ENCODE peak calls at places on chromosomes 1 and 21, in four cellular contexts. U is A549, V is K562, Z is H1. G is an unnamed sample.

GRCh38 chr1:166925791-166926483 is 49.4 kb downstream of the ILDR2 start:
- DNase-seq in U (no peak), V (no peak), Z (no peak), G (peak)

GRCh38 chr1:171226757-171227370 is 21.4 kb upstream of the FMO1 start:
- DNase-seq in U (peak), V (peak), Z (no peak), G (peak)

GRCh38 chr1:67018574-67018973 is 35.4 kb downstream of the SLC35D1 start:
- DNase-seq in U (no peak), V (no peak), Z (no peak), G (no peak)

GRCh38 chr1:938088-938683 is 14.5 kb downstream of the SAMD11 start:
- DNase-seq in U (peak), V (peak), Z (no peak), G (peak)

GRCh38 chr1:204457665-204458064 is 36.9 kb downstream of the PIK3C2B start:
- DNase-seq in U (no peak), V (no peak), Z (no peak), G (no peak)

GRCh38 chr1:230698130-230698529 is 15.8 kb downstream of the AGT start:
- DNase-seq in U (no peak), V (no peak), Z (no peak), G (no peak)

GRCh38 chr21:42969193-42969600 is 5.2 kb upstream of the PKNOX1 start:
- DNase-seq in U (no peak), V (peak), Z (no peak), G (no peak)

GRCh38 chr1:232571523-232571922 is 58.4 kb downstream of the SIPA1L2 start:
- DNase-seq in U (peak), V (no peak), Z (no peak), G (no peak)

GRCh38 chr21:29305561-29305960 is 6.8 kb downstream of the BACH1 start:
- DNase-seq in U (no peak), V (no peak), Z (no peak), G (peak)

GRCh38 chr1:95034506-95034905 is 38.2 kb downstream of the ALG14 start:
- DNase-seq in U (no peak), V (no peak), Z (no peak), G (no peak)

GRCh38 chr1:203325004-203325417 is 19.7 kb downstream of the BTG2 start:
- DNase-seq in U (no peak), V (no peak), Z (peak), G (no peak)

GRCh38 chr1:39127513-39127912 is 77.0 kb upstream of the MACF1 start:
- DNase-seq in U (peak), V (peak), Z (no peak), G (peak)

GRCh38 chr21:33198346-33199135 is 31.2 kb upstream of the IFNAR2 start:
- DNase-seq in U (no peak), V (no peak), Z (no peak), G (no peak)

GRCh38 chr1:170063109-170063826 is 11.2 kb downstream of the KIFAP3 start:
- DNase-seq in U (peak), V (no peak), Z (no peak), G (peak)

GRCh38 chr1:111213412-111213811 is 13.0 kb upstream of the DENND2D start:
- DNase-seq in U (no peak), V (no peak), Z (no peak), G (no peak)

GRCh38 chr1:62688687-62689085 is 500 bp upstream of the DOCK7 start:
- DNase-seq in U (no peak), V (no peak), Z (no peak), G (peak)

GRCh38 chr1:172356620-172357019 is 63.9 kb upstream of the C1orf105 start:
- DNase-seq in U (peak), V (no peak), Z (no peak), G (no peak)

GRCh38 chr21:37531402-37532042 is 164.9 kb downstream of the DYRK1A start:
- DNase-seq in U (no peak), V (no peak), Z (no peak), G (no peak)

GRCh38 chr1:218642033-218642954 is 297.2 kb downstream of the TGFB2 start:
- DNase-seq in U (no peak), V (no peak), Z (no peak), G (no peak)

GRCh38 chr1:235317179-235317578 is 10.8 kb downstream of the ARID4B start:
- DNase-seq in U (no peak), V (no peak), Z (no peak), G (no peak)

GRCh38 chr1:42944207-42944928 is 14.3 kb downstream of the SLC2A1 start:
- DNase-seq in U (no peak), V (no peak), Z (no peak), G (no peak)

GRCh38 chr1:38730511-38731397 is 128.8 kb downstream of the RRAGC start:
- DNase-seq in U (no peak), V (no peak), Z (no peak), G (no peak)

GRCh38 chr1:191963781-191964455 is 194.3 kb upstream of the RGS18 start:
- DNase-seq in U (no peak), V (no peak), Z (no peak), G (no peak)

GRCh38 chr1:160779662-160780397 is 16.1 kb upstream of the LY9 start:
- DNase-seq in U (peak), V (peak), Z (peak), G (peak)

GRCh38 chr1:160778976-160779375 is 17.0 kb upstream of the LY9 start:
- DNase-seq in U (no peak), V (no peak), Z (no peak), G (no peak)

GRCh38 chr1:160776178-160776577 is 19.8 kb upstream of the LY9 start:
- DNase-seq in U (no peak), V (no peak), Z (no peak), G (no peak)

GRCh38 chr1:160774886-160775719 is 20.9 kb upstream of the LY9 start:
- DNase-seq in U (no peak), V (no peak), Z (no peak), G (no peak)

DNA sequence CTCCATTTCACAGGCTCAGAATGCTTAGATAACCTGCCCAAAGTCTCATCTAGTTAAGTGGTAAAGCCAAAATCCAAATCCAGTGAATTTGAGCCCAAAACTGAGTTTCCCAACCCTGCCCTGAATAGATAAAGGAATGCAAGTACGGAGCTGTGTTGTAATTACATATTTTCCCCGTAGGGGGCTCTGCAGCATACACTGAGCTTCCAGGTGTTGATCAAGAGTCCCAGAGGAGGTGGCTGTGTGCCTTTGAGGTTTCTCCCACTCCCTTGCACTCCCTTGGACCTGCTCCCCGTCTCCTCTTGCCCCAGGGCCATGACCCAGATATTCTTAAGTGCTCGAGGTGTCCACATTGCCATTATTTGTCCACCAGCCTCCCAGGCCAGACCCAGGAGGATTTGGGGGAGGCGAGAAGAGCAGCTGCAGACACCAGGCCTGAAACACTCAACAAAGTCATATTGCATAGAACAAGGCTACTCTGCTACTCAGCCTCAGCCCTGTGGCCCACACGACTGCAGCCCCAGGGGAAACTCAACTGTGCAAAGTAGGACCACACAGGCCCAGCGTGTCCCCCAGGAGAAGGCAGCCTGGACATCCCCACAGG is 18.4 kb upstream of the LY9 start:
- DNase-seq in U (peak), V (peak), Z (peak), G (peak)
- TF ChIP-seq PHF8 in U (no peak), V (no peak), Z (no peak), G (no peak)

GRCh38 chr1:12314328-12314903 is 84.6 kb downstream of the VPS13D start:
- DNase-seq in U (peak), V (no peak), Z (no peak), G (peak)

GRCh38 chr1:12305377-12305776 is 75.5 kb downstream of the VPS13D start:
- DNase-seq in U (no peak), V (no peak), Z (peak), G (no peak)

GRCh38 chr1:12315126-12315525 is 85.3 kb downstream of the VPS13D start:
- DNase-seq in U (no peak), V (no peak), Z (no peak), G (no peak)

DNA sequence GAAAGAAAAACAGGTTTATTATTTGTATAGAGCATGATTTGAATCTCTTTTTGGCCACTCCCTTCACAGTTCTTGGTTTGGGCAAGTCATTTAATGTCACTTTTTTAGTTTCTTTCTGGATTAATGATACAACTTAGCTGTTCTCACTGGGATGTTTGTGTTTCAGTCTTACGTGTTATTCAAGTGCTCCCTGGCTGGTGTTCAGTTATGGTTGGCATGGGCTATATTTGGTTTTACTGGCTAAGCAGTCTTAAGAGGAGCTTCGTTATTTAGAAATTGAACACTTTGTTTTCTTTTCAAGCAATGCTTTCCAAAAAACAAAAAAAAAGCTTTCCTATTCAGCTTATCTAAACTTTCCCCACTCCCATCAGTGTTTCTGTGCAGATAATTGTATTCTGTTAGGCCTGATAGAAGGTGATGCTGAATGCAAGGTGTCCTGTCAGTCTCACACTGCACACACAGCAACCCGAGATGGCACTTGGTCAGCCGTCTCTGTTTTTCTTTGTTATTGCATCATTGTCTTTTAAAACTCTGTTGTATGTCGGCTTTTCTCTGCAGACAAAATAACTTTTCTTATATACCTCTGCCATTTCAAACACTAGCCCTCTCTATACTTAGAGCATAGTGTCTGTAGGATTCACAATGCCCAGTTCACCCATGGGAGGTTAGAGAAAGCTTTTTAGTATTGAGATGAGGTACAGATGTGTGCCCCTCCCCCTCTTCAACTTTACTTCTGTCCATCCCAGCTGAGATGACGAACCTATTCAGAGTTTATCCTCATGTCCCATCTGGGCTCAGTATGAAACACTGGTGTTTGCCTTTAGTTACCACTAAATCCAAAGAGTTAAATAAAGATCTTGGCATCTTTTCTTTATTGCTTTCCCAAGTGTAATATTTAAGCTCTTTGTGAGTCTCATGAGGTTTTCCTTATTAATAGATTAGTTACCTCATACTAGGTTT is 80.2 kb downstream of the VPS13D start:
- DNase-seq in U (no peak), V (no peak), Z (no peak), G (no peak)
- H3K27ac ChIP-seq in U (no peak), V (no peak), Z (no peak), G (no peak)

GRCh38 chr1:211607752-211608478 is 29.0 kb upstream of the SLC30A1 start:
- DNase-seq in U (no peak), V (no peak), Z (no peak), G (no peak)

GRCh38 chr1:211605613-211606326 is 26.8 kb upstream of the SLC30A1 start:
- DNase-seq in U (no peak), V (no peak), Z (no peak), G (no peak)

GRCh38 chr1:211606327-211606913 is 27.5 kb upstream of the SLC30A1 start:
- DNase-seq in U (no peak), V (peak), Z (no peak), G (peak)

GRCh38 chr1:211605034-211605433 is 26.1 kb upstream of the SLC30A1 start:
- DNase-seq in U (no peak), V (no peak), Z (no peak), G (no peak)

DNA sequence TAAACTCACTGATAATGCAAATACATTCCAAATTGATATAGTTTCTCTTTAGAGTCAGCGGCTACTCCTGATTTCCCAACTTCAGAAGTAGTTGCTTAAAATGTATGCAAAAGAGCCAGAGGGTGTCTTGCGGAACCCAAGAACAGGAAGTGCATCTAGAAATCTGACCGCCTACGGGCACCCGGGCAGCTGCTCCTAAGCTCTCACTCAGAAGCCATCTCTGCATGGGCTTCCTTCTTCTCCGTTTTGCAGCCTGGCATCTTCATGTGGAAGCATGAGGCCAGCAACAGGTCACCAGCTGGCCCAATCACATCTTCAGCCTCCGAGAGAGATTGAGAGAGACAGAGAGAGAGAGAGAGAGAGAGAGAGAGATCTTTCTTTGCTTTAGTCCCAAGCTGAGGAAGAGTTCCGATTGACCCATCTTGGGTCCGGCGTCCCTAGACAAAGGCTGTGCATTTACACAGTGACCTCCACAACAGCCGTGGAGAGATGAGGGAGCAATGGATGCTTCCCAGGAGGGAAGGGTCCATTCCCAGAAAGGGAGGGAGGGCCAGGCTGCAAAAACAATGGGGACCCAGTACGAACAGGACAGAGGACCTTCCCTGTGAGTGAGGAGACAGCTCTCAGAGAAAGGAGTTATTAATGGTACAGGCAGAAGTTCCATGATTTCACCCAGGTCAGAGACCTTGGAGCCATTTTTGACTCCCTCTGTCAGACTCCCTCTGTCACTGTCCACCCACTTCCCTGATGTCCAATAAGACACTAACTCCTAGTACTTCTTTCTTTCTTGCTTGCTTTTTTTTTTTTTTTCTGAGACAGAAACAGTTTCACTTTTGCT is 28.2 kb upstream of the SLC30A1 start:
- DNase-seq in U (no peak), V (peak), Z (no peak), G (no peak)
- TF ChIP-seq PHF8 in U (no peak), V (peak), Z (no peak), G (no peak)

GRCh38 chr21:39599191-39599966 is 13.4 kb upstream of the B3GALT5 start:
- DNase-seq in U (no peak), V (no peak), Z (no peak), G (no peak)
- H3K27ac ChIP-seq in U (no peak), V (no peak), Z (no peak), G (no peak)

GRCh38 chr1:3501856-3502665 is 47.6 kb downstream of the ARHGEF16 start:
- DNase-seq in U (peak), V (peak), Z (peak), G (peak)
- TF ChIP-seq PHF8 in U (no peak), V (no peak), Z (no peak), G (no peak)

DNA sequence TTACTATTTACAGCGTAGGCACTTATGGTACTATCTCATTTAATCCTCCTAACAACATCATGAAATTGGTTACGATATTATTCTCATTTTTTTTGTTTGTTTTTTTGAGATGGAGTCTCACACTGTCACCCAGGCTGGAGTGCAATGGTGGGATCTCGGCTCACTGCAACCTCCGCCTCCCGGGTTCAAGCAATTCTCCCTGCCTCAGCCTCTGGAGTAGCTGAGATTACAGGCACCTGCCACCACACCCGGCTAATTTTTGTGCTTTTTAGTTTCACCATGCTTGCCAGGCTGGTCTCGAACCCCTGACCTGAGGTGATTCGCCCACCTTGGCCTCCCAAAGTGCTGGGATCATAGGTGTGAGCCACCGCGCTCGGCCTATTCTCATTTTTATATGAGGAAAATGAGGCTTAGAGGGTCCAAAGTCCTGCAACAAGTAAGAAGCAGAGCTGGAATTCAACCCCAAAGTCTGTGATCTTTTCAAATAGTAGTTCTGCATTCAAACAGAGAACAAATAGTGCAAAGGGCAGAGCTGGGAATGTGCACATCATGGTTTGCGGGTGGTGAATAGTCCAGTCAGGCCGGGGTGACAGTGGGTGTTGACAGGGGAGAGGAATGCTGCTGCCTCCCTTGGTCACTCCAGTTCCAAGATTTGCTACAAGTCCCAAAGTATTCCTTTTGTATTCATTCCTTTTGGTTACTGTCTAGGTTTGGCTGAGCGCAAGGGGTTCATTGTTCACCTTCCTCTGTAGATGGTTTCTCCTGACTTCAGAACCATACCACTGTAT is 4.6 kb downstream of the PRUNE1 start:
- DNase-seq in U (no peak), V (no peak), Z (no peak), G (peak)
- H3K27ac ChIP-seq in U (no peak), V (peak), Z (no peak), G (peak)

DNA sequence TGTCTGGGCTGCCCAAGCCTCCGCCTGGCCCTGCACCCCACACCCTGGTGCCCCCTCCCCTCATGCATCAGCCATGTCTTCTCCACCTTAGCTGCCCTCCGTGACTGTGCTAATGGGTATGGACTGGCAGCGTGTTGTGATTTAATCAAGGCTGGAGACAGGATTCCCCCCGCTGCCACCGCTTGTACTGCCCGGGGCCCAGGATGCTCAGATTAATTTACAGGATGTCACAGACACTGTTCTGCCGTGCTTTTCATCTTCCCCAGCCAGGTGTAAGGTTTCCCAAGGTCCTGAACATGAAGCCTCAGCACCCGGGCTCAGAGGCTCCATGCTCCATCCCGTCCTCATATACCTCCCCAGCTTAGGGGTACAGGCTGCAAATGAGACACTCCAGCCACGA is 66.3 kb downstream of the TAS1R2 start:
- DNase-seq in U (no peak), V (no peak), Z (no peak), G (no peak)
- TF ChIP-seq PHF8 in U (no peak), V (no peak), Z (no peak), G (no peak)

DNA sequence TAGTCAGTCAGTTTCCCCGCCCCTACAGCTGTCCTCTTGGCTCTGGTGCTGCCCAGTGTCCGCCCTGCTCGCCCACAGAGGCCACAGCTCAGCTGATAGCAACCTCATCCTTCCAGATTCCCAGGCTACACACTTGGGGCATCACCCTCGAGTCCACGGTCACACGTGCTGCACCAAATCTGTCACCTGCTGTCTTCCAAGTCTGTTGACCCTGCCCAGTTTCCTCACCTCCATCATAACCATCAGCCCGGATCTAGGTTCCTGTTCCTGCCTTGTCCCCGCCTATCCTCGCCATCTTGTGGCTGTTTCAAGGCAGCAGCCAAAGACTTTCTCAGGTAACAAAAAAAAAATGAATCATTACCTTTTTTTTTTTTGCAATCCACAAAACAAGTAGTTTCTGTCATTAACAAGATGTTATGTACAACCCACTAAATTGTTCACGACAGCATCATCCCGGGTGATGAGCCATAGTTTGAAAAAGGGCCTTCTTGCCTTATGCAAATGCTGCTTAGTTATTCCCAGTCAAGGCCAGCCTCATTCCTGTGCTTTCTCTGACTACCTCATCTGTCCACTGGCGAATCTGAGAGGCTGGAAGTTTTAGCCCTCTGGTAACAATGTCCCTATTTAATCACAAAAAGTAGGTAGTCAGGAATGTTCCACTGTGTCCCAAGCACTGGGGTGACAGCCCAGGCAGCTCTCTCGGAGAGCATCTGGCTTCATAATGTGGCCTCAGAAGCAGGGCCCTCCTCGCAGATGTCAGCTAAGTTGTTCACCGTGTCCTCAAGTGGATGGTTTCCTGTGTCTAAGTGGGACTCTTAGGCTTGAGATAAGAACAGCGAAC is 4.9 kb upstream of the MIIP start:
- DNase-seq in U (peak), V (peak), Z (no peak), G (no peak)
- H3K27ac ChIP-seq in U (no peak), V (peak), Z (peak), G (no peak)

G was measured in HepG2.